ENCODE peak calls at places on chromosomes 6 and 20, in five cellular contexts. G is mesendoderm, J is mesenchymal stem cell, K is IMR-90, B is neuronal stem cell. O is an unnamed sample.

GRCh38 chr20:50274570-50275430 is 84.2 kb downstream of the CEBPB start:
- DNase-seq in J (no peak), K (no peak), B (no peak), G (no peak), O (no peak)

GRCh38 chr6:157019733-157020132 is 242.6 kb downstream of the ARID1B start:
- DNase-seq in K (peak), G (peak), J (peak), B (no peak), O (no peak)

GRCh38 chr6:104887350-104887749 is 27.6 kb upstream of the HACE1 start:
- DNase-seq in G (peak), K (peak), J (peak), B (peak), O (no peak)

GRCh38 chr6:22880686-22881433 is 311.5 kb downstream of the HDGFL1 start:
- DNase-seq in K (peak), J (peak), B (no peak), G (peak), O (no peak)

GRCh38 chr6:89984926-89985743 is 90.9 kb downstream of the GJA10 start:
- DNase-seq in K (peak), G (no peak), B (no peak), J (peak), O (no peak)

GRCh38 chr6:40620546-40620945 is 33.4 kb upstream of the LRFN2 start:
- DNase-seq in K (no peak), J (no peak), B (no peak), G (no peak), O (no peak)

GRCh38 chr20:10861086-10861485 is 187.3 kb upstream of the JAG1 start:
- DNase-seq in G (no peak), J (no peak), B (no peak), K (peak), O (no peak)

GRCh38 chr6:152380993-152381898 is 255.9 kb downstream of the SYNE1 start:
- DNase-seq in J (peak), B (peak), G (peak), K (peak), O (peak)

GRCh38 chr6:133865680-133866079 is 23.2 kb upstream of the TCF21 start:
- DNase-seq in K (no peak), J (no peak), G (no peak), B (no peak), O (no peak)

GRCh38 chr20:16919841-16920240 is 171.7 kb downstream of the OTOR start:
- DNase-seq in J (no peak), B (no peak), G (peak), K (no peak), O (no peak)

GRCh38 chr20:45998761-45999160 is 9.9 kb upstream of the MMP9 start:
- DNase-seq in J (no peak), G (no peak), B (no peak), K (no peak), O (no peak)

GRCh38 chr20:50815162-50815989 is 20.5 kb downstream of the BCAS4 start:
- DNase-seq in J (peak), K (peak), B (no peak), G (no peak), O (no peak)

GRCh38 chr20:13221673-13222318 is 722 bp downstream of the ISM1 start:
- DNase-seq in B (peak), J (peak), K (peak), G (peak), O (peak)

GRCh38 chr6:15504581-15505350 is 158.1 kb downstream of the DTNBP1 start:
- DNase-seq in J (peak), K (peak), G (no peak), B (no peak), O (no peak)

GRCh38 chr6:119453242-119453641 is 103.7 kb upstream of the MAN1A1 start:
- DNase-seq in J (no peak), B (no peak), K (no peak), G (no peak), O (no peak)

GRCh38 chr20:57195023-57195758 is 71.2 kb downstream of the BMP7 start:
- DNase-seq in B (no peak), J (peak), G (no peak), K (peak), O (no peak)

GRCh38 chr6:170237999-170238740 is 52.7 kb downstream of the DLL1 start:
- DNase-seq in G (no peak), B (no peak), J (no peak), K (no peak), O (no peak)

GRCh38 chr6:143536461-143536865 is 24.9 kb upstream of the FUCA2 start:
- DNase-seq in B (peak), J (peak), K (peak), G (peak), O (peak)

GRCh38 chr20:33235696-33236095 is at the start of gene BPIFA1:
- DNase-seq in J (no peak), G (no peak), K (no peak), B (no peak), O (no peak)

GRCh38 chr6:28224131-28225055 is 682 bp upstream of the ZSCAN9 start:
- DNase-seq in K (no peak), G (no peak), J (peak), B (no peak), O (no peak)

GRCh38 chr6:99522531-99522930 is 7.3 kb upstream of the USP45 start:
- DNase-seq in J (peak), K (peak), G (peak), B (no peak), O (no peak)

GRCh38 chr6:128508588-128509296 is 11.7 kb downstream of the PTPRK start:
- DNase-seq in B (no peak), J (peak), K (peak), G (no peak), O (no peak)
- H3K4ac ChIP-seq in B (no peak), J (no peak), K (peak), G (no peak), O (no peak)

GRCh38 chr20:53576195-53576580 is 17.5 kb downstream of the ZNF217 start:
- DNase-seq in G (no peak), J (no peak), K (no peak), B (no peak), O (no peak)
- H3K4ac ChIP-seq in G (no peak), J (no peak), K (no peak), B (no peak), O (no peak)

GRCh38 chr6:7171733-7172132 is 64.0 kb downstream of the RREB1 start:
- DNase-seq in J (no peak), K (no peak), B (no peak), G (no peak), O (no peak)

GRCh38 chr6:7171119-7171518 is 63.4 kb downstream of the RREB1 start:
- DNase-seq in K (no peak), J (no peak), G (no peak), B (no peak), O (no peak)

GRCh38 chr6:7170117-7170732 is 62.5 kb downstream of the RREB1 start:
- DNase-seq in K (no peak), B (no peak), J (no peak), G (no peak), O (no peak)

GRCh38 chr6:7166410-7167293 is 58.9 kb downstream of the RREB1 start:
- DNase-seq in B (no peak), G (no peak), K (peak), J (peak), O (no peak)

DNA sequence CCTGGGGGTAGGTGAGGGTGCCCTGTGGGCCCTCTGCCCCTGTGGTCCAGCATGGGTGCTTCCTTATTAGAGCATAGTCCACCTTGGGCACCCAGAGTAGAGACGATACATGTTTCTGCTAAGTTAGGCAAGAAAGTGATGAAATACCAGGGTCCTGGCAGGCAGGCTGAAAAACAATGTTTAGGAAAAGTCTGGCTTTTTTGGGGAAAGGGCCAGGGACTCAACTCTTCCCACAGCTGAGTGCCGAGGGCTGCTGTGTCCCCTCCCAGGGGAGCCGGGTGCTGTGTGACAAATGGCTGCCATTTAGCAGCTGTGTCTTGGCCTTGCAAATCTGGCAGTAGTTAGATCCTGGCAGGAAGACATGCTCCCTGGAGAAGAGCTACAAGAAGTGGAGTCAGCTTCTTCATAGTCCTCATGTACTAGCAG is 61.5 kb downstream of the RREB1 start:
- DNase-seq in J (no peak), G (no peak), B (no peak), K (no peak), O (no peak)
- H3K4ac ChIP-seq in J (no peak), G (no peak), B (no peak), K (peak), O (no peak)

DNA sequence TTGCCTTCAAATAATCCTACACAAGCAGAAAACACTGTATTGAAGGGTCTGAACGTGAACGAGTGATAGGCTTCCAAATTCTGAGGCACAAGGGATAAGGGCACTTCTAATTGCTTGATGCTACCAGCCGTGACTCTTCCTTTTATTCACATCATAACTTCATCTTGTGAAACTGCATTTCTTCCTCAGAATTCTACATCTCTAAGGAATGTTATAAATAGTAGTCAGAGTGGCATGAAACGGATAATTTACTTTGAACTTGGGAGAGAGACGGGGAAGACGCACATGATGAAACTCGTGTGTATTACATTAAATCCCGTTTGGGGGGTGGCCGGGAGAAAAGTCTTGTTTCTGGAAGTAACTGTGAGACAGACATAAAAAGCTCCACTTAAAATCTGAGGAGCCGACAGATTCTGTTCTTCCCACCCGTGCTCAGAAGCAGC is 754 bp downstream of the HDDC2 start:
- DNase-seq in J (peak), G (peak), B (no peak), K (peak), O (no peak)
- H3K4ac ChIP-seq in J (peak), G (peak), B (no peak), K (peak), O (peak)

GRCh38 chr6:158718431-158719126 is 68.7 kb downstream of the SYTL3 start:
- DNase-seq in J (peak), B (peak), K (no peak), G (peak), O (peak)
- H3K4ac ChIP-seq in J (no peak), B (no peak), K (peak), G (no peak), O (no peak)

DNA sequence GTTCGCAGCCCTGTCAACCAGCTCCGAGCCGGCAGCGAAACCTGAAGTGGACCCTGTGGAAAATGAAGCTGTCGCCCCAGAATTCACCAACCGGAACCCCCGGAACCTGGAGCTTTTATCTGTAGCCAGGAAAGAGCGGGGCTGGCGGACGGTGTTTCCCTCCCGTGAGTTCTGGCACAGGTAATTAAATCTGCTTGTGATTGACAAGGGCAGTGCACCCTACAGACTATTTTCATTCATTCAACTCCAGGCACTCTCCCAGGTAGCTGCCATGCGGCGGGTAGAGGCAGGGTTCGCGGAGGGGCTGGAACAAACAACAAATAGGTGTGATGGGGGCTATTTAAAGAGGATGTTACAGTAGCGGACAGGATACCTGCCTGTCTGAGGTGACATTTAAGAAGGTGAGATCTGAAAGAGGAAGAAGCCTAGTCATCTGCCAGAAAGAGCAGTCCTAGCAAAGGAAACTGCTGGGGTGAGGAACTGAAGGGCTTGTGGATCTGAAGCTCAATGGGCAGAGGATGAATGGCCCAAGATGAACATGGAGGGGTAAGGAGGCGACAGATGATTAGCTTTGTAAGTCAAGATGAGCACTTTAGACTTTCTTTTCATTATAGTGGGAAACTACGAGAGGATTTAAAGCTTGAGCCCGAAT is 806 bp downstream of the MRPL18 start:
- DNase-seq in J (peak), B (no peak), K (no peak), G (peak), O (no peak)
- H3K4ac ChIP-seq in J (no peak), B (no peak), K (peak), G (peak), O (no peak)

DNA sequence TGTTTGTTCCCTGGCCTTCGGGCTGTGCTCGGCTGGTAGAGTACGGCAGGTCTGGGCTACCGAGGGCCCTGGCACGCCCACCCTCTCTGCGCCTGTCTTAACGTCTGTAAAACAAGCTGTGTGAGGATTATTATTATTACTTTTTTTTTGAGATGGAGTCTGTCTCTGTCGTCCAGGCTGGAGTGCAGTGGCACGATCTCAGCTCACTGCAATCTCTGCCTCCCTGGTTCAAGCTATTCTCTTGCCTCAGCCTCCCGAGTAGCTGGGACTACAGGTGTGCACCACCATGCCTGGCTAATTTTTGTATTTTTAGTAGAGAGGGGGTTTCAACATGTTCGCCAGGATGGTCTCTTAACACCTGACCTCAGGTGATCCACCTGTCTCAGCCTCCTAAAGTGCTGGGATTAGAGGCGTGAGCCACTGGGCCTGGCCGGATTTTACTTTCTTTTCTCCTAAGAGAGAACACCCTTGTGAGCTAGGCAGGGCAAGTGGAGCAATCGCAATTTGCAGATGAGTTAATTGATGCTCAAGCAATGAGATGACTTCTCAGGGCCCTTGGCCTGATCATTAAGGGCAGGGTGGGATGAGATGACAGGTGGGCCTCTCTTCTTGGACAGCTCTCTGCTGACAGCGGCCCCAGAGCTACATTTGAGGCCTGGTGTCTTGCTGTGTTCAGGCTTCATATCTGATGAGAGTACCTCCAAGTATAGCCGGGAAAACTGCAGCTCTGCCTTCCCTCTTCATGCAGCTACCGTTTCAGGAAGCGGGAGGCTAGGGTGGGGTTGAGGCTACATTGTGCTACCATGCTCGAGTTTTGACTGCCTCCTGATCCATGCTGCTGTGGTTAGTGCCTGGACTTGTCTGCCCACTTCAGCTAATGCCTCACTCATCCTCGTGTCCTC is 914 bp upstream of the SMIM29 start:
- DNase-seq in B (no peak), G (no peak), J (no peak), K (no peak), O (no peak)
- H3K4ac ChIP-seq in B (no peak), G (no peak), J (peak), K (peak), O (no peak)

DNA sequence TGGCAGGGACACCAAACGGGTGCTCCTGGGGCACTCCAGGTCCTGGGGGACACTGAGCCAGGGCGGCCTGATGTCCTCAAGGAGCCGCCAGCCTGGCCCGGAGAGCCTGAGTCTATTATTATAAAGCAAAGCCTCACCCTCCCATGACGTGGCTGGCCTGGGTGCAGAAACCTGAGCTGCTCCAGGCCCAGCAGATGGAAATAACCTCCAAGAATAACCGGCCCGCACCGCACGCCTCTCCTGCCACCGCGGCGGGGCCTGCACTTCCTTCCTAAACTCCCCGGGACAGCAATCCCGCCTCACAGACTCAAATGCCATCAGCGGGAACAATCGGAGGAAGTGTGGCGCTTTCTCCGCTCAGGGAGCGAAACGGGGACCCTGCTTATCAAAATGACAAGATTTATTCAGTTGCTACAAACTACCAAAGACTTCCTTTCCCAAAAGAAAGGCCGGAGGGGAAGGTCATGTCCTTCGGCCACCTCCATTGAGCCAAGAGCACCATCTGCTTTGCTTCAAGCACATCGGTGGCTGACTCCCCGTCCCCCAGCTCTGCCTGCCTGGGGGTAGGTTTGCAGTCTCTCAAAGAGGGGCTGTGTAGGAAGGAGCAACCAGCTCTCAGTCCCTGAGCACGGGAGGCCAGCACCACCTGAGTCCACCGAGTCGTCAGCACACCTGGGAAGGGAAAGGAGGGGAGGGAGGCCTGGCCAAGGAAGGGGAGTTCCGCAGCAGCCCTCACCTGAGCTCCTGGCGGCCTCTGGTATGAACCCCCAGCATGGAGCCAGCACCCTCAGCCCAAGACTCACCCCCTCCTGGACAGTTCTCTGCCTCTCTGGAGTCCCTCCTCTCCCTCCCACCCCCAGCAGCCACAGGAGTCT is 78.6 kb upstream of the QKI start:
- DNase-seq in B (no peak), K (peak), G (peak), J (no peak), O (no peak)
- H3K4ac ChIP-seq in B (no peak), K (no peak), G (no peak), J (no peak), O (no peak)

GRCh38 chr6:35068644-35069043 is 72.5 kb downstream of the TCP11 start:
- DNase-seq in K (no peak), J (no peak), B (no peak), G (no peak), O (no peak)
- H3K4ac ChIP-seq in K (no peak), J (no peak), B (no peak), G (no peak), O (no peak)

O was measured in H9.